ENCODE peak calls at places on chromosome 9, in six cellular contexts. M is psoas muscle; X is GM23338; B is cardiac muscle cell; I is heart left ventricle; S is CD8-positive, alpha-beta T cell. C is an unnamed sample.

GRCh38 chr9:99870126-99870525 is 36.3 kb upstream of the STX17 start:
- DNase-seq in X (no peak), M (no peak), S (no peak), I (no peak), B (no peak), C (no peak)

GRCh38 chr9:87950765-87951488 is 23.4 kb downstream of the CDK20 start:
- DNase-seq in S (no peak), I (no peak), B (peak; percentile 44), X (peak; percentile 62), M (no peak), C (no peak)

GRCh38 chr9:117645245-117645636 is 59.0 kb upstream of the TLR4 start:
- DNase-seq in B (no peak), I (no peak), M (no peak), S (no peak), X (no peak), C (no peak)

GRCh38 chr9:5485365-5486085 is 24.8 kb upstream of the PDCD1LG2 start:
- DNase-seq in S (no peak), M (no peak), X (no peak), B (no peak), I (no peak), C (no peak)

GRCh38 chr9:131266301-131267229 is 9.7 kb downstream of the FAM78A start:
- DNase-seq in S (no peak), M (peak; percentile 78), B (no peak), X (no peak), I (peak; percentile 74), C (no peak)

GRCh38 chr9:122978586-122978985 is 37.8 kb downstream of the RABGAP1 start:
- DNase-seq in B (no peak), X (no peak), M (no peak), S (no peak), I (no peak), C (no peak)

GRCh38 chr9:129323376-129323998 is 145.4 kb upstream of the IER5L start:
- DNase-seq in M (peak; percentile 29), X (no peak), I (no peak), B (no peak), S (no peak), C (no peak)

GRCh38 chr9:87278971-87279731 is 218.5 kb upstream of the DAPK1 start:
- DNase-seq in S (no peak), X (no peak), B (no peak), M (no peak), I (no peak), C (no peak)

GRCh38 chr9:91837982-91838731 is 111.9 kb downstream of the ROR2 start:
- DNase-seq in M (no peak), S (no peak), B (peak; percentile 65), I (peak; percentile 79), X (no peak), C (peak; percentile 82)

GRCh38 chr9:78601957-78602565 is 305.1 kb downstream of the PSAT1 start:
- DNase-seq in B (peak; percentile 43), M (no peak), X (peak; percentile 65), I (no peak), S (no peak), C (no peak)

GRCh38 chr9:132114102-132114707 is 34.5 kb upstream of the MED27 start:
- DNase-seq in X (peak; percentile 85), I (peak; percentile 52), S (no peak), M (peak; percentile 71), B (peak; percentile 89), C (peak; percentile 64)

GRCh38 chr9:93290495-93291434 is 106.8 kb downstream of the WNK2 start:
- DNase-seq in I (no peak), B (no peak), M (no peak), S (no peak), X (peak; percentile 41), C (no peak)

GRCh38 chr9:73173526-73174411 is 22.1 kb downstream of the ANXA1 start:
- DNase-seq in X (no peak), S (no peak), I (no peak), B (no peak), M (no peak), C (no peak)

GRCh38 chr9:132268725-132269352 is 85.9 kb downstream of the SETX start:
- DNase-seq in I (peak; percentile 73), X (peak; percentile 84), M (peak; percentile 72), B (peak; percentile 78), S (peak; percentile 53), C (peak; percentile 68)

GRCh38 chr9:109950710-109951443 is 170.9 kb downstream of the PALM2AKAP2 start:
- DNase-seq in X (no peak), S (no peak), B (no peak), M (no peak), I (no peak), C (no peak)

GRCh38 chr9:90874194-90874593 is 72.6 kb downstream of the SYK start:
- DNase-seq in X (no peak), M (no peak), S (no peak), B (no peak), I (no peak), C (no peak)

GRCh38 chr9:127116088-127116726 is 6.2 kb downstream of the ANGPTL2 start:
- DNase-seq in X (no peak), M (no peak), I (no peak), B (no peak), S (no peak), C (no peak)

GRCh38 chr9:7150153-7150890 is 392.5 kb downstream of the KDM4C start:
- DNase-seq in X (no peak), M (no peak), S (no peak), I (no peak), B (no peak), C (no peak)

GRCh38 chr9:105438136-105438839 is 9.5 kb upstream of the FSD1L start:
- DNase-seq in X (no peak), S (no peak), M (no peak), B (no peak), I (no peak), C (no peak)

GRCh38 chr9:138072161-138072842 is 194.7 kb downstream of the CACNA1B start:
- DNase-seq in I (no peak), X (no peak), B (no peak), M (no peak), S (no peak), C (no peak)

GRCh38 chr9:138070815-138071214 is 193.2 kb downstream of the CACNA1B start:
- DNase-seq in I (no peak), S (no peak), X (no peak), M (no peak), B (no peak), C (no peak)

GRCh38 chr9:138071731-138072130 is 194.1 kb downstream of the CACNA1B start:
- DNase-seq in B (no peak), S (no peak), I (no peak), M (no peak), X (no peak), C (no peak)

GRCh38 chr9:138069731-138070456 is 192.3 kb downstream of the CACNA1B start:
- DNase-seq in S (no peak), B (no peak), M (no peak), X (no peak), I (no peak), C (no peak)

GRCh38 chr9:138071292-138071691 is 193.7 kb downstream of the CACNA1B start:
- DNase-seq in S (no peak), I (no peak), X (no peak), B (no peak), M (no peak), C (no peak)
- H3K27me3 ChIP-seq in S (no peaks in the 10 kb centered on the region), I (no peaks in the 10 kb centered on the region), X (no peaks in the 10 kb centered on the region), B (no peaks in the 10 kb centered on the region), M (no peaks in the 10 kb centered on the region), C (no peaks in the 10 kb centered on the region)

GRCh38 chr9:120937596-120937995 is 11.0 kb upstream of the TRAF1 start:
- DNase-seq in B (no peak), S (no peak), I (no peak), M (no peak), X (no peak), C (no peak)

GRCh38 chr9:120936011-120936763 is 9.6 kb upstream of the TRAF1 start:
- DNase-seq in B (peak; percentile 91), I (peak; percentile 96), X (peak; percentile 93), M (peak; percentile 96), S (peak; percentile 69), C (peak; percentile 95)

GRCh38 chr9:120935383-120935857 is 8.8 kb upstream of the TRAF1 start:
- DNase-seq in X (no peak), S (no peak), B (peak; percentile 85), I (peak; percentile 95), M (peak; percentile 95), C (peak; percentile 96)

GRCh38 chr9:120937127-120937526 is 10.5 kb upstream of the TRAF1 start:
- DNase-seq in M (peak; percentile 67), S (no peak), B (no peak), I (peak; percentile 65), X (no peak), C (no peak)

DNA sequence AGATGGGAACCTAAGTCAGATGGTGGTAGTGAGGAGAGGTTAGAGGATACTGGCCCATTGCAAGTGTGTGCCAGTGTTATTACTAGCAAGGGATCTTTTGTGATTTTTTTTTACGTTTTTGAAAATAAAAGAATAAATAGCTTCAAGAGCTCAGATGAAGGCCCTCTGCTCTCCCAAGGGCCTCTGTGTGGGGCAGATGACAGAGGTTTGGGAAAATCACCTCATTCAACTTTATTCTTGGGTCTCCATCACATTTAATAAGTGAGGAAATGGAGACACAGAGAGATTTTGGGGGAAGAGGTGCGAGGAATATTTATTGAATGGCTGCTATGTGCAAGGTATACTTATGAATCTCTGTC is 10.1 kb upstream of the TRAF1 start:
- DNase-seq in B (no peak), M (no peak), S (no peak), X (no peak), I (no peak), C (no peak)
- H3K27ac ChIP-seq in B (no peak overlapping the region), M (no peak overlapping the region), S (peak overlapping the region; percentile 52), X (no peak overlapping the region), I (peak overlapping the region; percentile 98), C (peak overlapping the region; percentile 61)

GRCh38 chr9:36760667-36761066 is 188.0 kb downstream of the MELK start:
- DNase-seq in B (no peak), I (no peak), M (no peak), S (no peak), X (no peak), C (no peak)
- H3K27me3 ChIP-seq in B (peaks cover 27% of the 10 kb centered on the region), I (peaks cover 16% of the 10 kb centered on the region), M (peaks cover 4% of the 10 kb centered on the region), S (no peaks in the 10 kb centered on the region), X (no peaks in the 10 kb centered on the region), C (peaks cover 31% of the 10 kb centered on the region)

DNA sequence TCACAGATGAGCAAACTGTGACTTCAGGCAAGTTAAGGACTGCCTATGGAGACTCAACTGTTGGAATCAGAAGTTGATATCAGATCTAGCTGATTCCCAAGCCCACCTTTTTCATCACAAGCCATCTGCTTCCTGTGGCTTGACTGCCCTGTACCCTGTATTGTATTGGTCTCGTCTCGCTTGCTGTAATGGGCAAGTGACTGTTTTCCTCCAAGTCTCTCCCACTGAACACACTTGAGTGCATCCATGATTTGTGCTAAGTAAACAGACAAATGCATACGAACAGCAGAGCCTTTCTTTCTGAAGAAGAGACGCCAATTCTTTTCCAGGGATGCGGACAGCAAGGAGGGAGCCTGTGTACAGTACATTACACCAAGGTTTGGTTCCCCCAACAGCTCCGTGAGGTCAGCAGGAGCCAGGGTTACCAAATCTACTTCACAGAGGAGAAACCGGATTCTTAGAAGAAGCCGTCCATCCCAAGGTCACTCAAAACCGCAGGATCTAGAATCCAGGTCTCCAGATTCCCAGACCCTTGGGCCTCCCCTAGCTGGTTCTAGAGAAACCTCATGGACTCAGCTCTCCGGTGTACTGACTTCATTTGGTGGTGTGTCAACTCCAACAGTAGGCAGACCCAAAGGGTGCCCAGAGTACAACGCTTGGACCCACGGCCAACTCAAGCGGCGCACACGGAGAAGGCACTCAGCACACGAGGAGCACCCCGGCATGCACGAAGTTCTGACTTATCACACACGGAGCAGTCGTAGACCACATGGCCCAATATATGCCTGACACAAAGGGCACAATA is 1.2 kb downstream of the BAG1 start:
- DNase-seq in I (no peak), M (peak; percentile 62), B (peak; percentile 27), X (peak; percentile 32), S (no peak), C (no peak)
- H3K27ac ChIP-seq in I (peak overlapping the region; percentile 96), M (peak overlapping the region; percentile 98), B (no peak overlapping the region), X (no peak overlapping the region), S (peak overlapping the region; percentile 74), C (peak overlapping the region; percentile 92)